ENCODE peak calls at places on chromosomes 12 and 14, in five cellular contexts. I is GM23248, A is WERI-Rb-1, L is brain microvascular endothelial cell, U is right cardiac atrium. V is an unnamed sample.

GRCh38 chr12:49969027-49969426 is 3.7 kb upstream of the AQP6 start:
- DNase-seq in I (no peak), A (no peak), L (no peak), U (no peak), V (no peak)

GRCh38 chr12:50951112-50951511 is 1.2 kb upstream of the HIGD1C start:
- DNase-seq in I (no peak), A (no peak), L (no peak), U (no peak), V (no peak)

GRCh38 chr12:127984386-127985055 is 282.4 kb upstream of the TMEM132C start:
- DNase-seq in I (peak), A (no peak), L (peak), U (no peak), V (no peak)

GRCh38 chr12:27981874-27982273 is 9.3 kb upstream of the PTHLH start:
- DNase-seq in I (peak), A (no peak), L (no peak), U (no peak), V (no peak)

GRCh38 chr14:58171090-58171489 is 19.1 kb upstream of the ARMH4 start:
- DNase-seq in I (peak), A (peak), L (peak), U (peak), V (peak)

GRCh38 chr14:57182760-57183503 is 85.8 kb downstream of the EXOC5 start:
- DNase-seq in I (peak), A (peak), L (no peak), U (no peak), V (peak)

GRCh38 chr14:20707622-20708021 is 19.1 kb downstream of the ANG start:
- DNase-seq in I (no peak), A (no peak), L (no peak), U (no peak), V (no peak)

GRCh38 chr14:21990116-21990515 is 316.5 kb upstream of the OR4E1 start:
- DNase-seq in I (peak), A (no peak), L (no peak), U (no peak), V (no peak)

GRCh38 chr14:90388437-90388836 is 8.4 kb upstream of the CALM1 start:
- DNase-seq in I (peak), A (no peak), L (peak), U (no peak), V (peak)

GRCh38 chr14:39374846-39375245 is 57.4 kb downstream of the FBXO33 start:
- DNase-seq in I (peak), A (no peak), L (no peak), U (no peak), V (peak)

GRCh38 chr12:87467893-87468292 is 561.3 kb downstream of the C12orf50 start:
- DNase-seq in I (no peak), A (no peak), L (no peak), U (no peak), V (no peak)

GRCh38 chr14:36773136-36773540 is 111.5 kb downstream of the PAX9 start:
- DNase-seq in I (peak), A (no peak), L (peak), U (no peak), V (peak)

DNA sequence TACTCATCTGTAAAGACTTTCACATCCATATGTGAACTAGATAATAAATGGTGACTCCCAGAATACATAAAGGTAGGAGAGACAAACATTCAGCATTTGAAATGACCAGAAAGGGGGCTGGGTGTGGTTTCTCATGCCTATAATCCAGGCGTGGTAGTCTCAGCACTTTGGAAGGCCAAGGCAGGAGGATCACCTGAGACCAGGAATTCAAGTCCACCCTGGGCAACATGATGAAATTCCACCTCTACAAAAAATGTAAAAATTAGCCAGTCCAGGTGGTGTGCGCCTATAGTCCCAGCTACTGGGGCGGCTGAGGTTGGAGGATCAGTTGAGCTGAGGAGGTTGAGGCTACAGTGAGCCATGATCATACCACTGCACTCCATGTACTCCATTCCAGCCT is 4.1 kb upstream of the CS start:
- DNase-seq in I (no peak), A (no peak), L (no peak), U (no peak), V (no peak)
- H3K27ac ChIP-seq in I (no peak), A (no peak), L (no peak), U (no peak), V (no peak)

DNA sequence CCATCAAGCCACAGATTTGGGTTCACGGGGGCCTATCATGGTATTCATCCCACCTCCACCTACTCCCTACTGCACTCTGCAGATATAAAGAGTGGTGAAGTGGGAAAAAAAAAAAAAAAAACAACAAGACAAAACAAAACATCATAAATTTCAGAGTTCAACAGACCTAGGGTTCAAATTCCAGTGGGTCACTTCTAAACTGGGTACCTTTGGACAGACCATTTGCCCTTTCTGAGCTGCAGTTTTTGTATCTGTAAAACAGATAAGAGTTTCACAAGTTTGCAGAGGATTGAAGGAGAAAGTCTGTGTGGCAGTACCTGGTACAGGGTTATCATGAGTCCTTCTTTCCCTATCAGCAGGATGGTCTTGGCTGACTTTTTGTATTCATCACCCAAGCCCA is 211.2 kb upstream of the EEA1 start:
- DNase-seq in I (no peak), A (no peak), L (no peak), U (no peak), V (no peak)
- H3K27ac ChIP-seq in I (no peak), A (no peak), L (no peak), U (no peak), V (no peak)

GRCh38 chr14:92685784-92686355 is 62.6 kb downstream of the LGMN start:
- DNase-seq in I (no peak), A (no peak), L (no peak), U (no peak), V (no peak)
- H3K27ac ChIP-seq in I (no peak), A (no peak), L (no peak), U (no peak), V (no peak)

GRCh38 chr12:65624554-65625086 is 199.7 kb upstream of the HMGA2 start:
- DNase-seq in I (no peak), A (no peak), L (no peak), U (no peak), V (no peak)
- H3K27ac ChIP-seq in I (no peak), A (no peak), L (no peak), U (no peak), V (no peak)

DNA sequence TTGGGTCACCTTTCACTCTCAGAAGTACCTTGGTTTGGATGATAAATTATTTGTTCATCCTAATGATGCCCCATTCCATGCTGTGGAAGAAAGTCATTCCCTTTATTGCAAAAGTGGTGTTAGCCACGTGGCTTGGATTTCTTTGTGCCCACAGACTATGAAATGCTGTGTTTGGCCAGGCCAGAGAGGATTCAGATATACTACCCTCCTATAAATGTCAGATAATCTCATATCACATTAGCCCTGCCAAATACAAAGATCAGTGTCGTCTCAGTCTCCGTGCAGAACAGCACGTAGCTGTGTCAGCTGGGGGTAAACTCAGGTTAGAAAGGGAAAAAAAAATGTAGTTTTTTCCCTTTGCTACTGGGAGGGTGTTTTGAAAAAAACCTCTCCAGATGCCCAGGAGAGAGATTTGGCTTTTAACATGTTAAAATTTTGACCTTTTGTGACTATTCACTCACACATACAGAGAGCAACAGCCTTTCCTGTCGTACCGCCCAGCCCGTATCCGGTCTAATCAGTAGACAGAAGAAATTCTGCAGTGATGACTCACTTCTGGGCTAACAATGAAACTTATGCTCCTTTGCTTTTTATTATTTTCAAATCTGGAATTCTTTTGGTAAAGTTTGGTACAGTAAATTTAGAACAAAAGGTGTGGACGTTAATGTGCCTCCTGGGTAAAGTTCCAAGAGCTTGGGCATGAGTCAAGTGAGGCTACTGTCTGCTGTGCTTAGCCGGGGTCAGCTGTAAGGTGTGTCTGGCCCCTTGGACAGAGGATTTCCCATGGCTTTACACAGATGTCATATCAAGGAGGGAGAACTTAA is 8.5 kb upstream of the PTPRB start:
- DNase-seq in I (peak), A (no peak), L (peak), U (peak), V (peak)
- H3K27ac ChIP-seq in I (peak), A (no peak), L (peak), U (peak), V (peak)

GRCh38 chr14:99565383-99565782 is 38.6 kb downstream of the CCDC85C start:
- DNase-seq in I (no peak), A (no peak), L (no peak), U (no peak), V (no peak)
- H3K27ac ChIP-seq in I (no peak), A (peak), L (no peak), U (peak), V (no peak)

GRCh38 chr12:63064080-63064479 is 86.9 kb downstream of the AVPR1A start:
- DNase-seq in I (peak), A (no peak), L (peak), U (no peak), V (peak)
- H3K27ac ChIP-seq in I (no peak), A (no peak), L (no peak), U (no peak), V (no peak)